ENCODE peak calls at places on chromosomes 13 and 19, in nine cellular contexts. G is gastrocnemius medialis, W is left ventricle myocardium inferior, I is adrenal gland, K is Peyer's patch, U is tibial artery, F is prostate gland, T is DND-41, A is fibroblast of mammary gland. O is an unnamed sample.

GRCh38 chr13:47661076-47661475 is 340.0 kb downstream of the SUCLA2 start:
- DNase-seq in G (no peak), W (no peak), I (no peak), K (no peak), U (no peak), F (no peak), T (no peak), A (peak), O (no peak)

GRCh38 chr13:49435992-49436391 is 7.9 kb downstream of the CAB39L start:
- DNase-seq in G (no peak), W (no peak), I (no peak), K (no peak), U (no peak), F (no peak), T (no peak), A (peak), O (no peak)

GRCh38 chr13:67229438-67230242 is 496 bp downstream of the PCDH9 start:
- DNase-seq in G (no peak), W (no peak), I (no peak), K (no peak), U (no peak), F (no peak), T (peak), A (no peak), O (no peak)

GRCh38 chr13:29849731-29850212 is 645 bp downstream of the UBL3 start:
- DNase-seq in G (peak), W (peak), I (peak), K (peak), U (peak), F (peak), T (peak), A (peak), O (no peak)

GRCh38 chr19:58229255-58229639 is 533 bp downstream of the ZNF544 start:
- DNase-seq in G (no peak), W (no peak), I (no peak), K (no peak), U (no peak), F (no peak), T (peak), A (peak), O (peak)

GRCh38 chr19:52987221-52987620 is 24.5 kb upstream of the ZNF816 start:
- DNase-seq in G (no peak), W (no peak), I (no peak), K (no peak), U (no peak), F (no peak), T (no peak), A (no peak), O (no peak)

GRCh38 chr19:54207908-54208783 is 7.5 kb downstream of the RPS9 start:
- DNase-seq in G (peak), W (peak), I (peak), K (peak), U (no peak), F (no peak), T (peak), A (peak), O (no peak)

GRCh38 chr19:53196777-53197396 is 3.7 kb upstream of the ZNF665 start:
- DNase-seq in G (peak), W (peak), I (peak), K (peak), U (peak), F (peak), T (peak), A (peak), O (peak)

GRCh38 chr13:76975863-76976262 is 16.0 kb upstream of the CLN5 start:
- DNase-seq in G (no peak), W (no peak), I (no peak), K (no peak), U (no peak), F (no peak), T (no peak), A (no peak), O (no peak)

GRCh38 chr19:8192227-8192820 is 16.8 kb upstream of the CERS4 start:
- DNase-seq in G (no peak), W (no peak), I (no peak), K (peak), U (no peak), F (no peak), T (no peak), A (no peak), O (no peak)

GRCh38 chr13:50685491-50685890 is 158.0 kb downstream of the DLEU7 start:
- DNase-seq in G (peak), W (peak), I (peak), K (no peak), U (peak), F (peak), T (peak), A (peak), O (peak)

GRCh38 chr13:100987993-100988392 is 313.4 kb upstream of the TMTC4 start:
- DNase-seq in G (no peak), W (no peak), I (no peak), K (no peak), U (no peak), F (no peak), T (no peak), A (peak), O (no peak)

GRCh38 chr19:29714371-29714952 is 599 bp downstream of the C19orf12 start:
- DNase-seq in G (peak), W (no peak), I (no peak), K (peak), U (no peak), F (no peak), T (peak), A (no peak), O (no peak)

GRCh38 chr13:28533049-28533436 is 38.1 kb upstream of the FLT1 start:
- DNase-seq in G (no peak), W (no peak), I (no peak), K (no peak), U (no peak), F (no peak), T (no peak), A (no peak), O (no peak)

GRCh38 chr13:102550507-102550906 is 46.3 kb upstream of the TPP2 start:
- DNase-seq in G (no peak), W (no peak), I (no peak), K (no peak), U (no peak), F (no peak), T (no peak), A (no peak), O (no peak)

GRCh38 chr19:12400618-12401502 is at the start of gene ZNF799:
- DNase-seq in G (peak), W (peak), I (peak), K (peak), U (peak), F (peak), T (peak), A (peak), O (peak)

GRCh38 chr19:45492627-45493470 is 4.0 kb downstream of the RTN2 start:
- DNase-seq in G (peak), W (peak), I (no peak), K (no peak), U (peak), F (peak), T (no peak), A (peak), O (no peak)

GRCh38 chr13:64371461-64371860 is 2858.7 kb downstream of the PCDH9 start:
- DNase-seq in G (no peak), W (no peak), I (no peak), K (no peak), U (no peak), F (no peak), T (no peak), A (no peak), O (no peak)

GRCh38 chr13:31038834-31039552 is 106.5 kb downstream of the TEX26 start:
- DNase-seq in G (no peak), W (no peak), I (no peak), K (no peak), U (no peak), F (no peak), T (peak), A (peak), O (no peak)

GRCh38 chr13:94261163-94261562 is 218.3 kb downstream of the DCT start:
- DNase-seq in G (no peak), W (no peak), I (no peak), K (no peak), U (no peak), F (no peak), T (no peak), A (no peak), O (no peak)

GRCh38 chr13:21677075-21677628 is 6.3 kb downstream of the FGF9 start:
- DNase-seq in G (no peak), W (no peak), I (no peak), K (no peak), U (no peak), F (no peak), T (no peak), A (no peak), O (no peak)

GRCh38 chr19:43719918-43720317 is 4.0 kb downstream of the IRGC start:
- DNase-seq in G (no peak), W (no peak), I (no peak), K (no peak), U (no peak), F (no peak), T (no peak), A (no peak), O (no peak)

GRCh38 chr13:102897371-102898138 is 51.7 kb downstream of the ERCC5 start:
- DNase-seq in G (peak), W (peak), I (peak), K (no peak), U (no peak), F (no peak), T (no peak), A (no peak), O (no peak)

GRCh38 chr19:15812059-15812722 is 3.3 kb downstream of the OR10H1 start:
- DNase-seq in G (no peak), W (no peak), I (no peak), K (no peak), U (no peak), F (peak), T (no peak), A (no peak), O (no peak)

GRCh38 chr19:13937479-13938360 is 497 bp downstream of the PODNL1 start:
- DNase-seq in G (no peak), W (no peak), I (no peak), K (no peak), U (no peak), F (no peak), T (no peak), A (no peak), O (no peak)

DNA sequence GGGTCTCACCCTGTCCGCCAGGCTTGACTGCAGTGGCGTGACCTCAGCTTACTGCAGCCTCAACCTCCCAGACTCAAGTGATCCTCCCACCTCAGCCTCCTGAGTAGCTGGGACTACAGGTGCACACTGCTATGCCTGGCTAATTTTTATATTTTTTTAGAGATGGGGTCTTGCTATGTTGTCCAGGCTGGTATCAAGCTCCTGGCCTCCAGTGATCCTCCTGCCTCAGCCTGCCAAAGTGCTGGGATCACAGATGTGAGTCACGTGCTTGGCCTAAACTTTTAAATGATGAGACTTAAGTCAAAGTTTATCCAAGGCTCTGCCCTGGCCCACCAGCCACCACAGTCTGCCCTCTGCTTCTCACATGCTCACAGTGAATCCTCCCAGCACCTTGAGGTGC is 2.2 kb downstream of the C19orf33 start:
- DNase-seq in G (no peak), W (no peak), I (no peak), K (no peak), U (no peak), F (no peak), T (no peak), A (no peak), O (no peak)
- H3K4me3 ChIP-seq in G (no peak), W (no peak), I (no peak), K (no peak), U (no peak), F (no peak), T (no peak), A (no peak), O (no peak)

DNA sequence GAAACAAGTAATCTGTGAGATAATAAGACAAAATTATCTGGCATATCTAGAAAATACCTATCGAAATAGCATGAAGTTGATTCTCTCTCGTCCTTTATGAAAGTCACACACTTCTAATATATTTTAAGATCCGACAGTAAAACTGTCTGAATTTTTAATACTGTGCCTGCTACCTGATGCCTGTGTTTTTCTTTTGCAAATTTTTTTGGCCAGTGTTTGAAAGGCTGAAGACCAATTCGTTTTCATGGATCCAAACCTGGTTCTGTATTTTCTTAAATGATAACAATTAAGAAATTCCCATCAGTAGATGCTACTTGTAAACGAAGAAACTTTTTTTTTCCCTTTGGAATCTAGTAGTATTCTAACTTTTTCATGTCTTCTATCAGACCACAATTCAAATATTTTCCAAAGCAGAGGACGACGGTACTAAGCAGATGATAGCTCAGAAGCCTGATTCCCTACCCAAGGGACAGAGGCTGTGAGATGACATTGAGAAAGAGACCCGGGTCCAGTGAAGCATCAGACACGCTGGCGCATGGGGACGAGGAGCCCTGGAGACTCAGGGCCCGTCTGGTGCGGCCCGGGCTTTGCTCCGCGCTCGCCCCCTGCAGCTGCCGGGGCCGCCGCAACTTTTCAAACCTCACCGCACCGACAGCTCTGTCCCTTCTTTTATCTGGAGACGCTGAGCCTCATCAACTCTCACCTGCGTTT is 49.5 kb upstream of the PABPC3 start:
- DNase-seq in G (no peak), W (no peak), I (no peak), K (no peak), U (no peak), F (no peak), T (no peak), A (no peak), O (no peak)
- TF ChIP-seq CTCF in G (no peak), W (no peak), I (no peak), K (no peak), U (no peak), F (no peak), T (no peak), A (no peak), O (no peak)

GRCh38 chr13:113785051-113786010 is 26.3 kb downstream of the TMEM255B start:
- DNase-seq in G (no peak), W (no peak), I (no peak), K (no peak), U (peak), F (no peak), T (peak), A (peak), O (no peak)
- H3K4me3 ChIP-seq in G (no peak), W (no peak), I (no peak), K (no peak), U (no peak), F (no peak), T (no peak), A (no peak), O (no peak)

GRCh38 chr13:114236224-114236623 is 1.5 kb downstream of the CDC16 start:
- DNase-seq in G (no peak), W (no peak), I (no peak), K (no peak), U (no peak), F (no peak), T (no peak), A (no peak), O (no peak)

GRCh38 chr13:114234266-114234644 is 442 bp upstream of the CDC16 start:
- DNase-seq in G (no peak), W (no peak), I (no peak), K (no peak), U (no peak), F (no peak), T (no peak), A (no peak), O (no peak)

GRCh38 chr13:114235697-114236096 is 1.0 kb downstream of the CDC16 start:
- DNase-seq in G (no peak), W (no peak), I (peak), K (no peak), U (no peak), F (no peak), T (no peak), A (peak), O (no peak)

GRCh38 chr13:114237415-114238112 is 2.9 kb downstream of the CDC16 start:
- DNase-seq in G (no peak), W (no peak), I (no peak), K (no peak), U (no peak), F (no peak), T (no peak), A (no peak), O (no peak)

DNA sequence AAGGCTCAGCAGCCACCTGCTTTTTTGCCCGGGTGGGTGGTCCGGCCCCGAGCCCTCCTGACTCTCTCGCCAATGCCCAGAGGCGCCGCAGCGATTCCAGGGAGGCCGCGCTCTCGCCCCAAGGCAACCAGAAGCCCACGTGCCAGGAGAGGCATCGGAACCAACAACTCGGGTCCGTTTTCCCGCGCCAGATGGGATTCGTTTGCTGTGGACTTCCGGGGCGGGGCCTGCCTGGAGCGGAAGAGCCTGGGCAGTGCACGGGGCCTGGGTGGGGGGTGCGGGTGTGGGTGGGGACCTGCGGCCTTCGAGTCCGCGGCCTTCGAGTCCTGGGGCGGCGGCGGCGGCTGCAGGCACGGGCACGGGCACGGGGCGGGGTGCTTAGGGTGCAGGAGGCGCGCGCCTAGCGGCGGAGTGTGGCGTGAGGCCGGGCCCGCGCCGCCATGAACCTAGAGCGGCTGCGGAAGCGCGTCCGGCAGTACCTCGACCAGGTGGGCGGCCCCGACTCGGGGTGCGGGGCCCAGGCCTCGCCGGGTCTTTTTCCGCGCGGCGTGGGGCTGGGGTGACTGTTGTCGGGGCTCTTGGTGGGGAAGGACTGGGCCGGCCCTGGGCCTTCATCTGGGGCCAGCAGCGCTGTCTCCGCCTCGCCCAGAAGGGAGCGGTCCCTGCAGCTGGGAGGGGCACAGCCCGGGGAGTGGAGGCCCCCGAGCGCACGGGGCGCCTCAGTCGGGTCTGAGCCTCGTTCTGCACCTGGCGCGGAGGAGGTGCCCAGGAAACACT is at the start of gene CDC16:
- DNase-seq in G (peak), W (peak), I (peak), K (peak), U (peak), F (peak), T (peak), A (peak), O (peak)
- TF ChIP-seq CTCF in G (no peak), W (peak), I (no peak), K (peak), U (peak), F (peak), T (peak), A (no peak), O (no peak)

DNA sequence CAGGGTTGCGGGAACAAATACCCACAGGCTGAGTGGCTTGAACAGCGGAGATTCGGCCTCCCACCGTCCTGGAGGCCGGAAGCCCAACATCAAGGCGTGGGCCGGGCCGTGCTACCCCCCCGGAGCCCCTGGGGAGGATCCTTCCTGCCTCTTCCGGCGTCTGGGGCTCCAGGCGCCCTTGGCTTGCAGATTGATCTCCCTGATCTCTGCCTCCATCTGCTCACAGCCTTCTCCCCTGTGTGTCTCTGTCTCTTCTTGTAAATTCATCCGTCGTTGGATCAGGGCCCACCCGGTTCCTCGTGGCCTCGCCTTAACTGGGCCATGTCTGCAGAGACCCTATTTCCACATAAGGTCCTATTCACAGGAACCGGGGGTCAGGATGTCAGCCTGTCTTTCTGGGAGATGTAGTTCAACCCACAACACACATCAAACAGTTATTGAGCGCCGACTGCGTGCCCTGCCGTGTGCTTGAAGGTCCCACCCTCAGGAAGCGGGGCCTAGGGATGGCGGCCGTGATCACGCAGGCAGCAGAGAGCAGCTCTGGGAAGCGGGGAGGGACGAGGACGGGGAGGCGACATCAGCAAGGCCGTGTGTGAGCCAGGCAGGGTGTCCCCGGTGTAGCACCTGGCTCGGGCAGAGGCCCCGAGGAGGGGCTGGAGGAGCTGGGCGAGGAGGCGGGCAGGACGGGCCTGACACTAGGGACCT is 21.3 kb downstream of the HCN2 start:
- DNase-seq in G (no peak), W (peak), I (peak), K (peak), U (no peak), F (no peak), T (peak), A (peak), O (no peak)
- H3K4me3 ChIP-seq in G (peak), W (peak), I (no peak), K (peak), U (no peak), F (no peak), T (peak), A (no peak), O (no peak)

GRCh38 chr13:36480726-36481485 is 48.6 kb downstream of the CCNA1 start:
- DNase-seq in G (no peak), W (no peak), I (no peak), K (no peak), U (no peak), F (no peak), T (no peak), A (no peak), O (no peak)

GRCh38 chr13:36476661-36477060 is 44.4 kb downstream of the CCNA1 start:
- DNase-seq in G (no peak), W (no peak), I (no peak), K (no peak), U (no peak), F (no peak), T (no peak), A (no peak), O (no peak)

DNA sequence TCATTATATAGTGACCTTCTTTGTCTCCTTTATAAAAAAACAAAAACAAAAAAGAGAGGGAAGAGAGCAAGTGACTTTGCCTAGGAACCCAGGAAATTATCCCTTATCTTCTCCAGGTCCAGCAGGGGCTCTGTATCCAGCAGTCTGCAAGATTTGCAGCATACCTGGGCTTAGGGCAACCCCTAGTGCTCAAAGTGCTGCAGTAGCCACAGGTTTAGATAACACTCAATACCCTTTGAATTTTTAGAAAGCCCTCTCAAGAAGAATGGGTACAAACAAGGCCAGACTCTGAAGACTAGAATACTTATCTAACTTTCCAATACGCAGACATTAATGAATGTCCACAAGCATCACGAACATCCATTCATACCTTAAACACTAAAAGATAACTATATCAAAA is 43.2 kb downstream of the CCNA1 start:
- DNase-seq in G (no peak), W (no peak), I (no peak), K (no peak), U (no peak), F (no peak), T (no peak), A (peak), O (no peak)
- TF ChIP-seq CTCF in G (no peak), W (no peak), I (no peak), K (no peak), U (no peak), F (no peak), T (peak), A (peak), O (peak)

GRCh38 chr19:10625003-10625761 is at the start of gene SLC44A2:
- DNase-seq in G (peak), W (peak), I (peak), K (no peak), U (peak), F (peak), T (no peak), A (peak), O (peak)
- H3K4me3 ChIP-seq in G (peak), W (peak), I (no peak), K (peak), U (peak), F (peak), T (no peak), A (peak), O (peak)

GRCh38 chr13:99605417-99606321 is 104.4 kb downstream of the TM9SF2 start:
- DNase-seq in G (peak), W (peak), I (peak), K (peak), U (peak), F (peak), T (peak), A (peak), O (no peak)
- TF ChIP-seq CTCF in G (peak), W (peak), I (no peak), K (peak), U (peak), F (peak), T (peak), A (no peak), O (no peak)